ENCODE peak calls at places on chromosome 14, in eight cellular contexts. L is tibial artery, I is LNCaP clone FGC, B is Caco-2, S is lower leg skin, Z is cardiac fibroblast, O is heart left ventricle, N is body of pancreas. J is an unnamed sample.

GRCh38 chr14:30855345-30856037 is 18.9 kb upstream of the COCH start:
- DNase-seq in I (no peak), B (no peak), O (no peak), L (no peak), N (no peak), S (no peak), Z (no peak), J (no peak)

GRCh38 chr14:22285991-22286390 is 303.0 kb downstream of the DAD1 start:
- DNase-seq in L (no peak), I (no peak), Z (no peak), B (no peak), O (no peak), N (no peak), S (no peak), J (no peak)

GRCh38 chr14:47935332-47935731 is 259.9 kb upstream of the MDGA2 start:
- DNase-seq in I (no peak), Z (no peak), N (no peak), S (no peak), O (no peak), B (no peak), L (no peak), J (no peak)

GRCh38 chr14:100333311-100333710 is 10.2 kb downstream of the SLC25A47 start:
- DNase-seq in O (no peak), S (no peak), B (no peak), N (no peak), L (no peak), I (no peak), Z (no peak), J (no peak)

GRCh38 chr14:68248481-68249255 is 429.1 kb downstream of the RAD51B start:
- DNase-seq in N (peak), L (no peak), B (no peak), I (peak), Z (peak), O (peak), S (no peak), J (peak)

GRCh38 chr14:104087981-104088850 is 2.7 kb downstream of the ASPG start:
- DNase-seq in O (no peak), I (no peak), S (no peak), N (peak), Z (no peak), B (peak), L (peak), J (no peak)

GRCh38 chr14:76812093-76812421 is 625 bp downstream of the ANGEL1 start:
- DNase-seq in L (no peak), O (no peak), N (no peak), S (no peak), Z (no peak), B (no peak), I (no peak), J (no peak)

GRCh38 chr14:28751467-28752058 is 15.0 kb upstream of the FOXG1 start:
- DNase-seq in S (no peak), I (peak), O (no peak), B (peak), L (no peak), N (peak), Z (peak), J (peak)

GRCh38 chr14:77033622-77034521 is 5.4 kb upstream of the IRF2BPL start:
- DNase-seq in I (peak), Z (peak), S (peak), L (peak), B (peak), O (peak), N (peak), J (peak)

GRCh38 chr14:92659765-92660561 is 88.5 kb downstream of the LGMN start:
- DNase-seq in I (no peak), N (peak), B (no peak), S (peak), L (peak), Z (peak), O (peak), J (no peak)
- H3K4me3 ChIP-seq in I (no peak), N (no peak), B (no peak), S (no peak), L (no peak), Z (no peak), O (no peak), J (no peak)

GRCh38 chr14:102875652-102876051 is 46.8 kb upstream of the AMN start:
- DNase-seq in S (no peak), L (no peak), N (no peak), B (no peak), I (no peak), Z (no peak), O (no peak), J (peak)

GRCh38 chr14:102882233-102882906 is 40.1 kb upstream of the AMN start:
- DNase-seq in I (no peak), S (no peak), B (no peak), Z (no peak), L (no peak), O (no peak), N (no peak), J (no peak)

GRCh38 chr14:102878970-102879460 is 43.4 kb upstream of the AMN start:
- DNase-seq in L (no peak), I (no peak), S (no peak), O (no peak), Z (no peak), B (peak), N (no peak), J (no peak)

GRCh38 chr14:102873546-102874061 is 48.9 kb upstream of the AMN start:
- DNase-seq in S (no peak), L (no peak), B (peak), O (no peak), N (no peak), Z (no peak), I (peak), J (no peak)

DNA sequence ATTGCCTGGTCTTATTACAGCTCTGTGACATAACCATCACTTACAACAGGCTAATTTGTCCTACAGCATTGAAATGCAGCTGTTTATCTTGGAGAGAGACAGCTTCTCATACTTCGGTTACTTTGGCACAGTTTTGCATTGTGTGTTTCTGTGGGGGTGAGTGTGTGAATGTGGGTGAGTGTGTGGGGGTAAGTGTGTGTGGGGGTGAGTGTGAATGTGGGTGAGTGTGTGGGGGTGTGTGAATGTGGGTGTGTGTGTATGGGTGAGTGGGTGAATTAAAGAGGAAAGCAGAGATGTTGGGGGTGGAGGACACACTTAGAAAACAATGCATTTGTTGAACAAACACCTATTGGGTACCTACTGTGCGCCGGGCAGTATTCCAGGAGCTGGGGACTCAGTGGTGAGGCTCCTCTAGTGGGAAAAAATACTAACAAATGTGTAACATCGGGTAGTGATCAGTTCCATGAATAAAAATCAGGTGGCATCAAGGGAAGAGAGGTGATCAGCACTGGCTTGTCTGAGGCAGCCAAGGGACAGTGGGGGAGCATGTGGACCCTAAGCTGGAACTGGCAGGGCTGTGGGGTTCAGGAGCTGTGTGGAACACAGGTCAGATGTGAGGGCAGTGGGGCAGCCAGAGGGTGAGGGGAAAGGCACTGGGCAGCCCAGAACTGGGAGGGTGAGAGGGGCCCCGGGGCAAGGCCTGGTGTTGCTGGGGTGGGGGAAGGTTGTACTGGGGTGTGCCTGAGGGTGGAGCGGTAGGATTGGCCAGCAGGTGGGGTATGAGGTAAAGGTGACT is 44.1 kb upstream of the AMN start:
- DNase-seq in I (no peak), Z (no peak), N (no peak), L (no peak), B (no peak), O (no peak), S (no peak), J (no peak)
- TF ChIP-seq CTCF in I (no peak), Z (no peak), N (no peak), L (no peak), B (no peak), O (no peak), S (no peak), J (no peak)

GRCh38 chr14:73714656-73715081 is 485 bp upstream of the PNMA1 start:
- DNase-seq in B (no peak), L (no peak), S (no peak), I (no peak), Z (no peak), N (no peak), O (no peak), J (peak)
- H3K4me3 ChIP-seq in B (peak), L (peak), S (no peak), I (peak), Z (no peak), N (no peak), O (peak), J (peak)

DNA sequence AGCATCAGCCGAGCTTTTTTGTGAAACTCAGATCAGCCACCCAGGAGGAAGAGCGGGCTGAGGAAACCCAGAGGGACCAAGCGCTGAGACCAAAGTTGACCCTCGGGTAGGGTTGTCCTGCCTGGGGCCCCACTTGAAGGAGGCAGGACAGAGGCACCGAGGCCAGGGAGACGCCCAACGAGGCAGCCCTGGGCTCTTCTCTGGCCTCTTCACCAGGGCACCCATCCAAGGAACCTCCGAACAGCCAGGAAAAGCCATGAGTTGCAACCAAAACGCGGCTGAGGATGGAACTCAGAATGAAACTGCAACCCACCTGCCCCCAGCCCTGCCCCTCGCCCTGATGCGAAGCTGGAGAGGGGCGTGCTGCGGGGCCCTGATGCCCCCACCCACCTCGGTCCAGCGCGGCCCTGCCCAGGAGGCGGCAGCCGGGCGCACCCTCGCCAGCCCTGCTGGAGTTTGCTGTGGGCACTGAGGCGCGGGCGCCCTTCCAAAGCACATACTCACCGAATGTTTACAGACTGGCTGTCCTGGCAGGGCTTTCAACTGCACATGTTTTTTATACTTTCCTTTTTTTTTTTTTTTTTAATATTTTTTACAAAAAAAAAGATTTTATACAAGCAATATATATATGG is 41.9 kb downstream of the JDP2 start:
- DNase-seq in B (peak), S (no peak), N (peak), O (no peak), Z (no peak), L (peak), I (peak), J (no peak)
- TF ChIP-seq CTCF in B (no peak), S (no peak), N (no peak), O (no peak), Z (no peak), L (no peak), I (no peak), J (no peak)

DNA sequence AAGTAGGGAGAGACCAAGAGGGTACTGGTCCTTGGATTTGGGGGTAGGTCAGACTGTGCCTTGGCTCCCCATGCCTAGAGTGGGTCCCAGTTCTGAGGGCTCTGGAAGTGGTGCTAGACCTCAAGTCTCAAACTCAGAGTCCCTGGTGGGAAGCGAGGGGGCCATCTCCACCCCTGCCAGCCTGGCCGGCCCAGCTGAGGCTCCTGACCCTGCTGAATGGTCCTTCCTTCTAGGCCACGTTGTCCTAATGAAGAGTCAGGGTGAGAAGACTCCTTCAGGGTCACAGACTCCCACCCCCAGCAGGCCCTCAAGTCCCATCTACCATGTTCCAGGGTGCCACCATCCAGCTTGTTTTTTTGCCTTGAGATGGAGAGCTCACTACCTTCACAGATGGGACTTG is 12.9 kb downstream of the SERPINA6 start:
- DNase-seq in L (no peak), I (no peak), Z (no peak), O (no peak), N (no peak), S (no peak), B (no peak), J (no peak)
- H3K4me3 ChIP-seq in L (no peak), I (no peak), Z (no peak), O (no peak), N (no peak), S (no peak), B (no peak), J (no peak)

GRCh38 chr14:91835920-91836843 is 31.2 kb downstream of the TC2N start:
- DNase-seq in N (peak), I (peak), L (peak), Z (no peak), O (peak), S (peak), B (peak), J (no peak)
- TF ChIP-seq CTCF in N (no peak), I (peak), L (no peak), Z (no peak), O (no peak), S (no peak), B (no peak), J (no peak)

GRCh38 chr14:50768693-50769092 is 62.3 kb downstream of the NIN start:
- DNase-seq in S (no peak), Z (no peak), L (no peak), O (no peak), N (no peak), B (no peak), I (no peak), J (no peak)

GRCh38 chr14:50770586-50770985 is 60.4 kb downstream of the NIN start:
- DNase-seq in S (no peak), L (no peak), O (no peak), Z (no peak), I (no peak), B (no peak), N (peak), J (no peak)

GRCh38 chr14:50769893-50770500 is 61.0 kb downstream of the NIN start:
- DNase-seq in L (no peak), O (no peak), N (peak), S (no peak), I (no peak), Z (no peak), B (no peak), J (no peak)

GRCh38 chr14:50766338-50766886 is 64.5 kb downstream of the NIN start:
- DNase-seq in I (peak), S (no peak), B (no peak), Z (peak), N (peak), O (no peak), L (no peak), J (no peak)

GRCh38 chr14:50768220-50768619 is 62.7 kb downstream of the NIN start:
- DNase-seq in I (no peak), Z (no peak), B (no peak), L (no peak), N (no peak), S (no peak), O (no peak), J (no peak)
- H3K4me3 ChIP-seq in I (no peak), Z (no peak), B (no peak), L (no peak), N (no peak), S (no peak), O (no peak), J (no peak)

DNA sequence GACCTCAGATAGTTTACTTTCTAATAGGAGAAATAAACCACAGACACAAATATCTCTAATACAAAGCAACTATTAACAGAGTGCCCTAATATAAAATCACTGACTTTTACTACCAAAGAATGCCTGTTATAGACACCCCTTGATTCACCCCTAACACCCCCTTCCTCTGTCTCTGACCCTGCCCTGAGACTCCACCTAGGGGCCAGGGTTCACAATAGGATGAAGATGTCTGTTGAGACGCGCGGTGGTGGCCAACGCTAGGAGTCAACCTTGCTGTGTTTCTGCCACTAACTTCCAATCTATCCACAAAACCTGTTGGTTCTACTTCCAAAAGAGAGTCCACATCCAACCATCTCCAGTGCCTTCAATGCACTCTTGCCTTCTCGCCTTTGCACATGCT is 10.9 kb upstream of the TC2N start:
- DNase-seq in I (no peak), O (no peak), Z (no peak), L (no peak), N (no peak), B (no peak), S (no peak), J (no peak)
- TF ChIP-seq CTCF in I (no peak), O (no peak), Z (no peak), L (no peak), N (no peak), B (no peak), S (no peak), J (no peak)

GRCh38 chr14:106846218-106846617 is 1319.8 kb downstream of the TMEM121 start:
- DNase-seq in N (no peak), Z (no peak), L (no peak), O (no peak), I (peak), S (no peak), B (no peak), J (no peak)
- H3K4me3 ChIP-seq in N (no peak), Z (no peak), L (no peak), O (no peak), I (peak), S (no peak), B (peak), J (no peak)